ENCODE peak calls at places on chromosomes 5 and 9, in eight cellular contexts. B, W, X, N, Q, E, R and L are unnamed samples.

GRCh38 chr5:128201065-128201926 is 117.7 kb downstream of the SLC12A2 start:
- DNase-seq in B (no peak), W (peak), X (peak), N (peak), Q (peak), E (peak), R (peak), L (peak)

GRCh38 chr5:73464016-73464745 is 15.6 kb upstream of the FOXD1 start:
- DNase-seq in B (no peak), W (peak), X (no peak), N (no peak), Q (peak), E (no peak), R (no peak), L (no peak)

GRCh38 chr9:5931657-5932056 is 41.0 kb downstream of the MLANA start:
- DNase-seq in B (no peak), W (no peak), X (no peak), N (no peak), Q (no peak), E (no peak), R (no peak), L (no peak)

GRCh38 chr9:115262952-115263351 is 145.0 kb upstream of the TNC start:
- DNase-seq in B (no peak), W (no peak), X (no peak), N (no peak), Q (no peak), E (no peak), R (no peak), L (no peak)

GRCh38 chr9:15513335-15513734 is 2.6 kb upstream of the PSIP1 start:
- DNase-seq in B (peak), W (peak), X (no peak), N (peak), Q (no peak), E (peak), R (peak), L (peak)

GRCh38 chr5:135560858-135561257 is 17.9 kb downstream of the CXCL14 start:
- DNase-seq in B (peak), W (peak), X (peak), N (peak), Q (peak), E (peak), R (peak), L (peak)

GRCh38 chr5:37859805-37860204 is 20.0 kb upstream of the GDNF start:
- DNase-seq in B (no peak), W (no peak), X (no peak), N (no peak), Q (no peak), E (no peak), R (no peak), L (no peak)

GRCh38 chr5:158119852-158120708 is 261.1 kb upstream of the CLINT1 start:
- DNase-seq in B (no peak), W (peak), X (no peak), N (no peak), Q (no peak), E (no peak), R (no peak), L (no peak)

GRCh38 chr5:180070726-180071417 is 687 bp downstream of the RNF130 start:
- DNase-seq in B (no peak), W (peak), X (no peak), N (peak), Q (peak), E (peak), R (no peak), L (peak)

GRCh38 chr9:96618209-96619108 is 1.2 kb downstream of the CDC14B start:
- DNase-seq in B (no peak), W (peak), X (no peak), N (peak), Q (peak), E (peak), R (peak), L (peak)

GRCh38 chr5:26791021-26791420 is 247.4 kb downstream of the CDH9 start:
- DNase-seq in B (no peak), W (no peak), X (no peak), N (no peak), Q (no peak), E (peak), R (no peak), L (no peak)

GRCh38 chr5:164053123-164053522 is 547.7 kb downstream of the MAT2B start:
- DNase-seq in B (no peak), W (no peak), X (no peak), N (no peak), Q (no peak), E (no peak), R (no peak), L (no peak)

GRCh38 chr9:126939821-126940221 is 25.2 kb downstream of the RALGPS1 start:
- DNase-seq in B (no peak), W (no peak), X (no peak), N (peak), Q (no peak), E (no peak), R (no peak), L (no peak)

GRCh38 chr9:16992138-16992537 is 121.7 kb upstream of the BNC2 start:
- DNase-seq in B (no peak), W (no peak), X (no peak), N (no peak), Q (no peak), E (no peak), R (no peak), L (no peak)

GRCh38 chr5:129244478-129244877 is 149.9 kb downstream of the ISOC1 start:
- DNase-seq in B (no peak), W (peak), X (no peak), N (no peak), Q (no peak), E (no peak), R (no peak), L (no peak)

GRCh38 chr9:83935276-83935890 is 14.2 kb upstream of the KIF27 start:
- DNase-seq in B (no peak), W (peak), X (no peak), N (no peak), Q (no peak), E (no peak), R (no peak), L (no peak)

GRCh38 chr5:168820776-168821302 is 241.7 kb upstream of the PANK3 start:
- DNase-seq in B (no peak), W (no peak), X (no peak), N (no peak), Q (no peak), E (no peak), R (peak), L (no peak)

GRCh38 chr9:20315672-20316071 is 306.6 kb downstream of the MLLT3 start:
- DNase-seq in B (no peak), W (peak), X (no peak), N (no peak), Q (no peak), E (no peak), R (no peak), L (no peak)

GRCh38 chr5:74725331-74725730 is 40.3 kb downstream of the HEXB start:
- DNase-seq in B (no peak), W (no peak), X (no peak), N (no peak), Q (no peak), E (no peak), R (no peak), L (no peak)

GRCh38 chr9:122370869-122371467 is at the start of gene PTGS1:
- DNase-seq in B (no peak), W (peak), X (no peak), N (no peak), Q (peak), E (peak), R (peak), L (peak)

GRCh38 chr5:142404046-142404477 is 79.2 kb upstream of the SPRY4 start:
- DNase-seq in B (no peak), W (no peak), X (no peak), N (no peak), Q (no peak), E (no peak), R (no peak), L (peak)

GRCh38 chr9:124280176-124280691 is 22.5 kb downstream of the NEK6 start:
- DNase-seq in B (no peak), W (peak), X (no peak), N (no peak), Q (peak), E (no peak), R (no peak), L (no peak)

GRCh38 chr5:10825897-10826644 is 65.0 kb upstream of the DAP start:
- DNase-seq in B (no peak), W (no peak), X (no peak), N (no peak), Q (no peak), E (peak), R (no peak), L (peak)

GRCh38 chr5:130126748-130127147 is 222.5 kb downstream of the CHSY3 start:
- DNase-seq in B (no peak), W (no peak), X (no peak), N (no peak), Q (no peak), E (no peak), R (no peak), L (no peak)

GRCh38 chr9:91681461-91682305 is 258.1 kb upstream of the NFIL3 start:
- DNase-seq in B (peak), W (peak), X (no peak), N (peak), Q (peak), E (peak), R (peak), L (peak)

GRCh38 chr5:128287740-128288139 is 204.2 kb downstream of the SLC12A2 start:
- DNase-seq in B (no peak), W (no peak), X (no peak), N (no peak), Q (no peak), E (no peak), R (no peak), L (no peak)

GRCh38 chr5:79840085-79840990 is 150.7 kb downstream of the CMYA5 start:
- DNase-seq in B (no peak), W (no peak), X (no peak), N (no peak), Q (no peak), E (no peak), R (no peak), L (no peak)

GRCh38 chr9:21576331-21577189 is 94.4 kb upstream of the IFNE start:
- DNase-seq in B (peak), W (peak), X (no peak), N (no peak), Q (peak), E (peak), R (no peak), L (no peak)

GRCh38 chr5:132426525-132427138 is 57.1 kb downstream of the SLC22A5 start:
- DNase-seq in B (no peak), W (peak), X (no peak), N (peak), Q (peak), E (peak), R (no peak), L (peak)

DNA sequence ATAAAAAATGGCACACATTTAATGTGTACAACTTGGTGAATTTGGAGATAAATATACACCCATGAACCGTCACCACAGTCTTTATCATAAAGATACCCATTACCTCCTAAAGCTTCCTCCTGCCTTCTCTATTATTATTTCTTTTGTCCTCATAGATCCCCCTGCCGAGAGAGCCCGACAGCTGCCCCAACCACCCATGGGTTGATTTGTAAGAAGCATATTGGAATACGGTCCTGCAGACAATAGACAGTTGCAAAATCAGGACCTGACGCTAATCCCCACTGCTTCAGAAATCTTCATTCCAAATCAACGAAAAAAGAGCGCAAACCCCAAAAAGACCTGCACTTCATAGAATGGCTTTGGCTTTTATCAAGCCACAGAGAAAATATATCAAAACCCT is 697.5 kb downstream of the SEMA5A start:
- DNase-seq in B (no peak), W (no peak), X (no peak), N (no peak), Q (no peak), E (no peak), R (no peak), L (peak)
- H3K4me3 ChIP-seq in B (no peak), W (no peak), X (no peak), N (no peak), Q (no peak), E (no peak), R (no peak), L (no peak)

DNA sequence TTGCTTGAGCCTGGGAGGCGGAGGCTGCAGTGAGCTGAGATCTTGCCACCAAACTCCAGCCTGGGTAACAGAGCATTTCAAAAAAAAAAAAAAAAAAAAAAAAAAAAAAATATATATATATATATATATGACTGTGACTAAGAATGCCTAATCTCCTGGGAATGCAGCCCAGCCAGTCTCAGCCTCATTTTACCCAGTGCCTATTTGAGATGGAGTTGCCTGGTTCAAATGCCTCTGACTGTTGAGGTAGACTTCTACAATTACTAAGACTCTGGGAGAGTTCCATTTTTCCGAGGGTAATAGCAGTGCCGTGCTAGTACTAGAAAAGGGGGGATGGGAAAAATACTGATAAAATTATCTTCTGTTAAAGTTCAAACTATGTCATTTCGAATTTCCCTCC is 214.6 kb downstream of the ADAMTSL1 start:
- DNase-seq in B (no peak), W (no peak), X (no peak), N (no peak), Q (no peak), E (no peak), R (no peak), L (no peak)
- H3K4me3 ChIP-seq in B (no peak), W (no peak), X (no peak), N (no peak), Q (no peak), E (no peak), R (no peak), L (no peak)

DNA sequence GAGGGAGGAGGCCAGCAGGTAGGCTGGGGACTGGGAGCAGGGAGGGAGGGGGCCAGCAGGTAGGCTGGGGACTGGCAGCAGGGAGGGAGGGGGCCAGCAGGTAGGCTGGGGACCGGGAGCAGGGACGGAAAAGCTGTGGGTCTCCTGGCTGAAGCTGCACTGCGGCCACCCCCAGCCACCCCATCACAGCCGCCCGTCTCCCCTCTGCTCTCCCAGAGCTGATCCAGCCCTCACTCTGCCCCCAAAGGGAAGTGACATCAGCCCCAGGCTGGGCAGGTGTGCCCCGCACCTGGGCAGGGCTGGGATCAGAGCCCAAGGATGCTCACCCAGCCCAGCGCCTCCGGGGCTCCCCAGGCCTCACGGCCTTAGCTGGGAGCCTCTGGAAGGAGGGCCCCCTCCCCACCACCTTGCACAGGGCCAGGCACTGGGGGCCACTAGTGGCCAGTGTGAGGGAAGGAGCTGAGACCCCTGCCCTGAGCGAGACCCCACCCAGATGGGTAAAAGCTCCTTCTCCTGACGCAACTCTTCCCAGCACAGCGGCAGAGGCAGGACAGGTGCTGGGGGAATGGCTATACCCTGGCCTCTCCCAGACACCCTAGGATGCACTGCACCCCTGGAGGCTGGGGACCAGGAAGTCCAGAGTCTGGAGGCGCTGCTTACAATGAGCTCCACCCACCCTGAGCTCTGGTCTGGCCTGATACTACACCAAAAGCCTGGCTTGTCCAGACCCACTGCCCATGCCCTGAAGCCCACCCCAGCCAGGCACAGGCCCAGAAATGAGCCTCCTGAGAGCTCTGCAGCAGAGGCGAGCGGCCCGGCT is 11.6 kb downstream of the AGPAT2 start:
- DNase-seq in B (no peak), W (no peak), X (no peak), N (no peak), Q (no peak), E (no peak), R (no peak), L (peak)
- H3K4me3 ChIP-seq in B (no peak), W (no peak), X (no peak), N (no peak), Q (no peak), E (no peak), R (no peak), L (no peak)

GRCh38 chr5:152170350-152170749 is 234.7 kb downstream of the NMUR2 start:
- DNase-seq in B (no peak), W (no peak), X (no peak), N (no peak), Q (peak), E (no peak), R (peak), L (no peak)

GRCh38 chr5:152164860-152165259 is 240.2 kb upstream of the GLRA1 start:
- DNase-seq in B (no peak), W (no peak), X (no peak), N (no peak), Q (no peak), E (peak), R (no peak), L (peak)
- H3K4me3 ChIP-seq in B (no peak), W (no peak), X (no peak), N (no peak), Q (no peak), E (no peak), R (no peak), L (no peak)

GRCh38 chr9:969693-970309 is 6.7 kb upstream of the DMRT3 start:
- DNase-seq in B (no peak), W (no peak), X (no peak), N (no peak), Q (peak), E (peak), R (peak), L (peak)
- H3K4me3 ChIP-seq in B (no peak), W (no peak), X (no peak), N (no peak), Q (peak), E (no peak), R (peak), L (peak)